ENCODE peak calls at places on chromosomes 2 and 18, in eight cellular contexts. J is KG1; T is stimulated activated CD4-positive, alpha-beta T cell treated with anti-CD3 and anti-CD28 coated beads, Interleukin-1b, Interleukin-23, amount 100 ng/mL, for 1 hour; I is spleen; N is NCI-H345; P is EH; G is AG10803; Q is GDM1. S is an unnamed sample.

GRCh38 chr2:74010087-74010541 is 25.4 kb downstream of the TET3 start:
- DNase-seq in G (no peak), I (peak), P (no peak), J (no peak), N (peak), Q (no peak), T (no peak), S (peak)

GRCh38 chr2:234828382-234829073 is 123.3 kb upstream of the SH3BP4 start:
- DNase-seq in G (no peak), J (no peak), N (no peak), T (no peak), Q (no peak), P (no peak), I (no peak), S (no peak)

GRCh38 chr2:85988210-85988913 is 99.6 kb upstream of the ST3GAL5 start:
- DNase-seq in I (no peak), P (no peak), G (peak), J (no peak), Q (no peak), N (no peak), T (no peak), S (peak)

GRCh38 chr2:217947341-217948316 is 55.2 kb downstream of the TNS1 start:
- DNase-seq in G (no peak), T (no peak), J (no peak), I (peak), N (no peak), Q (no peak), P (no peak), S (no peak)

GRCh38 chr2:237669628-237670351 is 42.4 kb downstream of the LRRFIP1 start:
- DNase-seq in Q (no peak), N (peak), I (peak), J (no peak), G (peak), T (no peak), P (peak), S (peak)

GRCh38 chr2:157989227-157989626 is 112.4 kb upstream of the UPP2 start:
- DNase-seq in P (no peak), I (no peak), J (no peak), G (no peak), Q (no peak), N (no peak), T (no peak), S (no peak)

GRCh38 chr18:12060182-12060870 is 33.3 kb upstream of the ANKRD62 start:
- DNase-seq in Q (no peak), T (no peak), I (no peak), G (no peak), N (no peak), P (no peak), J (no peak), S (no peak)

GRCh38 chr2:120758181-120759048 is 22.7 kb downstream of the GLI2 start:
- DNase-seq in P (peak), N (no peak), I (peak), Q (no peak), G (peak), J (no peak), T (no peak), S (peak)

GRCh38 chr2:27306657-27307544 is 1.3 kb downstream of the UCN start:
- DNase-seq in G (no peak), T (no peak), Q (no peak), N (no peak), P (no peak), J (no peak), I (peak), S (peak)

GRCh38 chr2:206158563-206159345 is 490 bp downstream of the NDUFS1 start:
- DNase-seq in Q (no peak), G (peak), I (no peak), N (no peak), P (peak), T (no peak), J (no peak), S (no peak)

GRCh38 chr2:143937563-143938346 is 582.2 kb downstream of the ZEB2 start:
- DNase-seq in I (no peak), N (peak), P (peak), T (no peak), Q (no peak), J (no peak), G (no peak), S (peak)

GRCh38 chr2:227324671-227325055 is 388 bp upstream of the MFF start:
- DNase-seq in G (peak), Q (no peak), J (no peak), N (peak), I (no peak), T (no peak), P (no peak), S (peak)

GRCh38 chr2:85438291-85439110 is 20.0 kb downstream of the SH2D6 start:
- DNase-seq in J (no peak), I (peak), P (no peak), G (no peak), T (no peak), Q (no peak), N (no peak), S (no peak)

GRCh38 chr2:159283529-159283928 is 3.0 kb downstream of the WDSUB1 start:
- DNase-seq in G (no peak), P (no peak), T (no peak), I (no peak), Q (no peak), N (no peak), J (no peak), S (no peak)

GRCh38 chr18:62407660-62408059 is 82.5 kb downstream of the TNFRSF11A start:
- DNase-seq in Q (no peak), I (no peak), P (no peak), T (no peak), N (no peak), G (no peak), J (no peak), S (no peak)